ENCODE peak calls at places on chromosomes 12 and 14, in eight cellular contexts. U is astrocyte, J is PC-9, I is lower leg skin, M is astrocyte of the cerebellum, T is GM12865, D is heart right ventricle, Q is uterus. H is an unnamed sample.

GRCh38 chr12:52634266-52635056 is 16.1 kb upstream of the KRT73 start:
- DNase-seq in U (no peak), J (no peak), I (no peak), M (no peak), T (no peak), Q (no peak), D (peak), H (no peak)

GRCh38 chr14:71551291-71551955 is 380.8 kb upstream of the RGS6 start:
- DNase-seq in M (peak), D (no peak), Q (no peak), T (peak), I (no peak), J (no peak), U (peak), H (peak)

GRCh38 chr12:84738481-84738972 is 174.1 kb downstream of the SLC6A15 start:
- DNase-seq in U (peak), I (no peak), D (no peak), Q (no peak), T (no peak), J (peak), M (no peak), H (peak)

GRCh38 chr14:60508363-60508706 is 611 bp upstream of the SIX6 start:
- DNase-seq in D (no peak), J (no peak), Q (no peak), M (no peak), T (no peak), I (no peak), U (no peak), H (no peak)

GRCh38 chr12:106135075-106135474 is 3.7 kb downstream of the NUAK1 start:
- DNase-seq in T (no peak), Q (no peak), D (no peak), I (no peak), M (peak), U (peak), J (no peak), H (no peak)

GRCh38 chr12:112422531-112422930 is 3.8 kb downstream of the PTPN11 start:
- DNase-seq in Q (no peak), J (no peak), M (no peak), D (no peak), T (no peak), I (peak), U (no peak), H (no peak)

GRCh38 chr14:64761441-64762043 is 57.3 kb downstream of the PLEKHG3 start:
- DNase-seq in I (no peak), T (no peak), M (no peak), J (no peak), Q (peak), U (no peak), D (no peak), H (no peak)

GRCh38 chr12:113104953-113105510 is 30.5 kb downstream of the RASAL1 start:
- DNase-seq in J (no peak), D (no peak), U (no peak), Q (no peak), M (no peak), I (no peak), T (peak), H (no peak)

GRCh38 chr14:100384819-100385813 is 62.0 kb downstream of the SLC25A47 start:
- DNase-seq in D (no peak), M (no peak), J (no peak), I (no peak), U (peak), T (no peak), Q (no peak), H (peak)

GRCh38 chr12:92961949-92962348 is 32.9 kb upstream of the EEA1 start:
- DNase-seq in I (no peak), Q (no peak), T (no peak), U (no peak), J (no peak), M (no peak), D (no peak), H (no peak)

GRCh38 chr14:105737504-105738246 is 211.3 kb downstream of the TMEM121 start:
- DNase-seq in T (peak), Q (no peak), I (no peak), J (no peak), M (no peak), D (no peak), U (no peak), H (no peak)

GRCh38 chr14:59342516-59343484 is 122.4 kb downstream of the GPR135 start:
- DNase-seq in J (peak), M (no peak), T (no peak), Q (no peak), I (no peak), D (peak), U (peak), H (no peak)

GRCh38 chr12:61915420-61915819 is 344.8 kb upstream of the USP15 start:
- DNase-seq in J (no peak), Q (no peak), U (no peak), T (no peak), I (no peak), M (no peak), D (no peak), H (no peak)

GRCh38 chr12:113862570-113863454 is 103.3 kb downstream of the RBM19 start:
- DNase-seq in I (no peak), M (peak), U (peak), D (no peak), J (no peak), Q (no peak), T (peak), H (peak)

GRCh38 chr12:57729321-57729844 is 9.2 kb downstream of the AGAP2 start:
- DNase-seq in D (no peak), Q (no peak), I (no peak), J (no peak), M (no peak), U (no peak), T (no peak), H (no peak)

GRCh38 chr12:45718306-45718705 is 11.2 kb upstream of the ARID2 start:
- DNase-seq in M (no peak), J (no peak), Q (no peak), D (no peak), U (no peak), T (no peak), I (no peak), H (no peak)

GRCh38 chr14:35285168-35285990 is 6.8 kb upstream of the PSMA6 start:
- DNase-seq in D (no peak), U (no peak), Q (no peak), I (no peak), M (no peak), J (no peak), T (peak), H (peak)

GRCh38 chr14:95138876-95139275 is 18.5 kb downstream of the DICER1 start:
- DNase-seq in Q (no peak), I (no peak), M (no peak), U (no peak), D (no peak), J (no peak), T (no peak), H (no peak)

GRCh38 chr12:43233861-43234260 is 318.1 kb downstream of the ADAMTS20 start:
- DNase-seq in Q (no peak), J (no peak), I (no peak), U (no peak), D (no peak), T (no peak), M (no peak), H (no peak)

GRCh38 chr14:58955294-58955821 is 233.1 kb upstream of the DAAM1 start:
- DNase-seq in Q (no peak), U (peak), M (peak), D (no peak), I (no peak), J (no peak), T (peak), H (no peak)

DNA sequence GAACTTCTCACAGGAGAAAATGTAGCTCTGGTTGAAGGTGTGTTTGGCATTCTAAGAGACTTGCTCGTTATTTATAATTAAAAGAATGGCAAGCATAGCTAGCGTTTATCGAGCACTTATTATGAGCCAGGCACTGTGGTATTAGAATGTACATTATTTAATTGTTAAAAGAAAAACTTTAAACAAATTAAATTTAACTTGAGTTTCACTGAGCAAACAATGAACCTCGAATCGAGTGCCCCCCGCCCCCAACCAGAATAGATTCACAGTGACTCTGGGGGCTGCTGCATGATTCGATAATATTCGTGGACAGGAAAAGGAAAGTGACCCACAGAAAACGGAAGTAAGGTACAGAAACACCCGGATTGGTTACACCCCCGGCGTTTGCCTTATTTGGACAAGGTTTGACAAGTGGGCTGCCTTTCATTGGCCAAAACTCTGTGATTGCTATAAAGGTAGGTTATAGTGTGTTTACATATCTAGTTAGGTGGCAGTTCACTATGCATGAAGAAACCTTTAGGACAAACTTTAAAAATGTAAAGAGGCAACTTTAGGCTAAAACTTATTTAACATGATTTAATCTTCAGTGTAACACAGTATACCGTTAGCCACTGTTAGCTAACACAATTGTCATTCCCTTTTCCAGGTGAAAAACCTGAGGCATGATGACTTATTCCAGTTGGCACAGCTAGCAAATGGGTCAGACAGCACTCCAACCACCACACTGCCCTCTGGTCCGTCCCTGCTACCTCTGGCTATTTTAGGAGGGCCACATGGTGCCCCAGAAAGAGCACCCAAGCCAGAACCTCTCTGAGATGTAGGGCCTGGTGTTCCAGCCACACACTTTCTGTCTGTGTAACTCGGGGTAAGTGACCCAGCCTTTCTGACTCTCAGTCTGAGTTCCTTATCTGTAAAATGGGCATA is 7.1 kb downstream of the SCNN1A start:
- DNase-seq in M (no peak), U (no peak), Q (no peak), D (no peak), J (no peak), I (no peak), T (peak), H (no peak)
- H3K4me3 ChIP-seq in M (no peak), U (no peak), Q (no peak), D (no peak), J (no peak), I (no peak), T (no peak), H (no peak)

GRCh38 chr12:2617365-2617764 is 177.4 kb upstream of the FKBP4 start:
- DNase-seq in Q (no peak), I (no peak), D (no peak), T (no peak), J (no peak), U (no peak), M (no peak), H (no peak)
- TF ChIP-seq CTCF in Q (no peak), I (no peak), D (no peak), T (no peak), J (no peak), U (no peak), M (no peak), H (no peak)

DNA sequence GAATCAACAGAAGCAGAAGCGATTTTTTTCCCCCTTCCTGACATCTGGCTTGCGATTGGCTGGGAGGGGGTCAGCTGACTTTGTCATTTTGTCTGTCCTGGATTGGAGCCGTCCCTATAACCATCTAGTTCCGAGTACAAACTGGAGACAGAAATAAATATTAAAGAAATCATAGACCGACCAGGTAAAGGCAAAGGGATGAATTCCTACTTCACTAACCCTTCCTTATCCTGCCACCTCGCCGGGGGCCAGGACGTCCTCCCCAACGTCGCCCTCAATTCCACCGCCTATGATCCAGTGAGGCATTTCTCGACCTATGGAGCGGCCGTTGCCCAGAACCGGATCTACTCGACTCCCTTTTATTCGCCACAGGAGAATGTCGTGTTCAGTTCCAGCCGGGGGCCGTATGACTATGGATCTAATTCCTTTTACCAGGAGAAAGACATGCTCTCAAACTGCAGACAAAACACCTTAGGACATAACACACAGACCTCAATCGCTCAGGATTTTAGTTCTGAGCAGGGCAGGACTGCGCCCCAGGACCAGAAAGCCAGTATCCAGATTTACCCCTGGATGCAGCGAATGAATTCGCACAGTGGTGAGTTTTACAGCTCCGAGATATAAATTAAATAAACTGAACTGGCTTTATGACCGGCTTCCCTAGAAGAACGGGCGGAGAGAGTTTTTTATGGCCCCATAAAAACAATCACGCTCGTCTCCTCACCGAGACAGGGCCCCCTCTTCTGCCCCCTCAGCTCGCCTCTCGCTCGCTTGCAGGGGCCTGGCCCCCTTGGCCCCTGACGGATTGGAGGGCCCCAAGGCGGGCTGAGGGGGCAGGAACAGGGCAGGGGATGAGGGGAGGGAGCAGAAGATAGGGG is at the start of gene HOXC6:
- DNase-seq in J (no peak), M (no peak), Q (no peak), T (no peak), U (no peak), D (no peak), I (no peak), H (no peak)
- H3K4me3 ChIP-seq in J (no peak), M (no peak), Q (no peak), T (peak), U (no peak), D (no peak), I (peak), H (peak)

DNA sequence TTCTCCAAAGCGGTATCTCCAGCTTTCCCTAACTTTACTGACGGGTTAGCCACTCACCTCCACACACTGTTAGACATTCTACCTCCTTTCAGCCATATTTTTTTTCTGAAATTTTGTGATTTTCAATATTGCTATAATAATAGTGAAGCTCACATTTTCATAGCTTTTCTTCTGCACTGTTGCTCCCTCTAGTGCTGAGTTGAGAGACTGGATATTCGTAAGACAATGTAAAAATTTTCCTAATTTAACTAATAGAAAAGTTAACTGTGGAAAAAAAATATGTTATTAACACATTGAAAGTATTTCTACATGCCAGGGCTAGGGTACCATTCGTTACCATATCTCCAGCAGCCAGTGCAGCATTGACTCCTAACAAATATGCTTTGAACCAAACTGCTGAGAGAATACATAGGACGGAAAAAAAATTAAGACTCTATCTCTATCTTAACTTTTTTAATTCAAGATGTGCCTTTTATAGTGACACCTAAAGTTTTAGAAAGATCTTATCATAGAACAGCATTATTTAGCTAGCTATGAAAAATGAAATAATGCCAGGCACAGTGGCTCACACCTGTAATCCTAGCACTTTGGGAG is 48.7 kb upstream of the ABCC9 start:
- DNase-seq in U (peak), D (no peak), T (peak), Q (no peak), M (peak), I (no peak), J (no peak), H (no peak)
- TF ChIP-seq CTCF in U (peak), D (peak), T (peak), Q (peak), M (peak), I (no peak), J (peak), H (peak)

GRCh38 chr12:121520586-121521086 is 60.2 kb downstream of the KDM2B start:
- DNase-seq in I (no peak), D (peak), U (no peak), J (no peak), Q (no peak), T (peak), M (no peak), H (no peak)

GRCh38 chr12:121518656-121519055 is 62.2 kb downstream of the KDM2B start:
- DNase-seq in J (no peak), M (no peak), U (no peak), D (no peak), T (no peak), I (no peak), Q (no peak), H (no peak)

GRCh38 chr12:121519227-121519626 is 61.6 kb downstream of the KDM2B start:
- DNase-seq in J (no peak), U (no peak), I (no peak), Q (no peak), T (no peak), D (no peak), M (no peak), H (no peak)

GRCh38 chr12:121522962-121523361 is 57.9 kb downstream of the KDM2B start:
- DNase-seq in I (no peak), J (no peak), Q (no peak), D (peak), T (peak), U (no peak), M (no peak), H (no peak)

DNA sequence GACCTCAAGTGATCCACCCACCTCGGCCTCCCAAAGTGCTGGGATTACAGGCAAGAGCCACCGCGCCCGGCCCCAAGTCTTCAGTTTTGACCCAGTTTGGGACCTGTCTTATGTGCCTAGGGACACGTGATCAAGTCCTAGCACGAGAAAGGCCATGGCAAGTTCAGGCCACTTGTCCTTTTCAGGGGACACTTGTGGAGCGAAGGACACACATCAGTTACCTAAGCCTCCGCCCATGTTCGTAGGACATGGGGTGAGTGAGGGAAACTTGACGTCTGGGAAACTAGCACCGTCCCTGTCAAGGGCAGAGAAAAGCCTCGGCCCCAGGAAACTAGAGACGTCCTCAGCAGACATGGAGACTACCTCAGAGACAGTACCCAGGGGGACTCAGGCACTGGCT is 60.7 kb downstream of the KDM2B start:
- DNase-seq in D (no peak), Q (no peak), U (no peak), M (no peak), I (no peak), T (no peak), J (no peak), H (no peak)
- H3K4me3 ChIP-seq in D (no peak), Q (no peak), U (no peak), M (no peak), I (no peak), T (no peak), J (no peak), H (no peak)

H was measured in mammary epithelial cell.